ENCODE peak calls at places on chromosomes 11 and 22, in six cellular contexts. N, O, K, Y, T and A are unnamed samples.
A peak's percentile ranks its signal among the peaks of the same experiment; 100 is the strongest.

GRCh38 chr11:96141649-96142048 is 201.3 kb downstream of the MAML2 start:
- DNase-seq in N (no peak), K (no peak), Y (no peak), O (no peak), T (no peak), A (no peak)

GRCh38 chr22:45162531-45162930 is 1.2 kb upstream of the NUP50 start:
- DNase-seq in N (no peak), K (no peak), T (no peak), O (no peak), Y (no peak), A (no peak)

GRCh38 chr11:119634301-119634700 is 94.7 kb downstream of the NECTIN1 start:
- DNase-seq in K (no peak), Y (no peak), T (no peak), O (peak; percentile 55), N (no peak), A (no peak)

GRCh38 chr11:35727140-35727539 is 64.6 kb downstream of the TRIM44 start:
- DNase-seq in K (no peak), T (no peak), O (no peak), N (no peak), Y (no peak), A (no peak)

GRCh38 chr11:46658259-46658658 is 40.9 kb downstream of the ATG13 start:
- DNase-seq in N (peak; percentile 81), O (no peak), T (no peak), Y (no peak), K (no peak), A (no peak)

GRCh38 chr11:119029340-119030028 is 1.2 kb downstream of the SLC37A4 start:
- DNase-seq in T (no peak), N (no peak), Y (no peak), O (no peak), K (no peak), A (no peak)

GRCh38 chr11:9264381-9265210 is 554 bp downstream of the DENND5A start:
- DNase-seq in O (peak; percentile 89), K (peak; percentile 47), Y (peak; percentile 51), T (peak; percentile 56), N (peak; percentile 81), A (no peak)

GRCh38 chr22:25172153-25172552 is 27.5 kb upstream of the CRYBB3 start:
- DNase-seq in N (no peak), K (peak; percentile 30), Y (no peak), O (no peak), T (no peak), A (no peak)

GRCh38 chr22:29477919-29478318 is 2.1 kb upstream of the NEFH start:
- DNase-seq in Y (no peak), O (no peak), T (no peak), N (no peak), K (peak; percentile 32), A (no peak)

GRCh38 chr11:113603277-113604059 is 102.6 kb downstream of the TMPRSS5 start:
- DNase-seq in Y (no peak), K (no peak), N (no peak), O (no peak), T (no peak), A (no peak)

GRCh38 chr11:65580756-65581155 is 4.9 kb downstream of the EHBP1L1 start:
- DNase-seq in T (no peak), Y (no peak), O (no peak), K (no peak), N (no peak), A (no peak)

GRCh38 chr11:10373929-10374328 is 69.1 kb downstream of the ADM start:
- DNase-seq in T (no peak), O (no peak), K (no peak), Y (no peak), N (no peak), A (no peak)

GRCh38 chr22:19643448-19644313 is 70.6 kb upstream of the SEPTIN5 start:
- DNase-seq in T (no peak), K (no peak), Y (no peak), N (no peak), O (no peak), A (no peak)

GRCh38 chr11:123624974-123625373 is 29.4 kb downstream of the SCN3B start:
- DNase-seq in N (peak; percentile 52), K (no peak), Y (no peak), T (no peak), O (no peak), A (no peak)

GRCh38 chr11:58395581-58395980 is 11.1 kb downstream of the OR5B3 start:
- DNase-seq in Y (no peak), O (no peak), N (peak; percentile 71), K (no peak), T (no peak), A (no peak)

GRCh38 chr11:19963697-19964340 is 196.5 kb downstream of the DBX1 start:
- DNase-seq in Y (no peak), O (no peak), K (no peak), T (no peak), N (no peak), A (no peak)

DNA sequence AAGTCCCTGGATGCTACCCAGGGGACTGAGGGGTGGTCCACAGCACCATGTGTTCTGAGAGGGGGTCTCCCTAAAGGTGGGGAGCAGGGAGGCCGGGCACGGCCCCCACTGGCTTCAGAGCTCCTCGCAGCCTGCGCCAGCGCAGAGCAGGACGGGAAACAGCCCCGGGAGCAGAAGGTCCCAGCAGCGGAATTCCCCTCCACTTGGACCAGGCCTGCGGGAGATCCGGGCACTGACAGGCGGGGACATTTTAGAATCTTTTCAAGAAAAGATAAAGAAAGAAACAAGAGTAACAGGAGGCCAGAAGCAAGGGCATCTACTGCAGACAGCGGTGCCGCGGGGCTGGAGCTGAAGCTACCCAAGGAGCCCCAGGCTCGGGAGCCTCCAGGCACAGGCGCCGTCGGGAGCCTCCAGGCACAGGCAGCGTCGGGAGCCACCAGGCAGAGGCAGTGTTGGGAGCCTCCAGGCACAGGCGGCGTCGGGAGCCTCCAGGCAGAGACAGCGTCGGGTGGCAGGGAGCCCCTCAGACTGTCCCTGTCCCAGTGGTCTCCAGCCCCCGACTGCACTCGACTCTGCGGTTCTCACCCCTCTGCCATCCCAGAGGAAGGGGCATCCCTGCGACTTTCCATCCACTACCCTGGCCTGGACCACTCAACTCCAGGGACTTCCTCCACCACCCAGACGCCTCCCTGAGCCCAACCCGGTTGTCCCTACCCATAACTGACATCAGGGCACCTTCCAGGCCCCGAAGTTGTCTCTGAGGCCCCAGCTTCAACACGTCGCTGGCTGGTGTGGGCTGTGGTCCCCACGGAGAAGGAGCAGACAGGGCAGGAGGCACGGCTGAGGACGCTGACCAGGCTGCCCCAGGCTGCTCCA is 211.1 kb downstream of the BRD1 start:
- DNase-seq in K (no peak), N (no peak), T (no peak), O (peak; percentile 65), Y (no peak), A (no peak)
- H3K9me3 ChIP-seq in K (no peaks in the 10 kb centered on the region), N (peaks cover 47% of the 10 kb centered on the region), T (no peaks in the 10 kb centered on the region), O (no peaks in the 10 kb centered on the region), Y (peaks cover 7% of the 10 kb centered on the region), A (no peaks in the 10 kb centered on the region)

DNA sequence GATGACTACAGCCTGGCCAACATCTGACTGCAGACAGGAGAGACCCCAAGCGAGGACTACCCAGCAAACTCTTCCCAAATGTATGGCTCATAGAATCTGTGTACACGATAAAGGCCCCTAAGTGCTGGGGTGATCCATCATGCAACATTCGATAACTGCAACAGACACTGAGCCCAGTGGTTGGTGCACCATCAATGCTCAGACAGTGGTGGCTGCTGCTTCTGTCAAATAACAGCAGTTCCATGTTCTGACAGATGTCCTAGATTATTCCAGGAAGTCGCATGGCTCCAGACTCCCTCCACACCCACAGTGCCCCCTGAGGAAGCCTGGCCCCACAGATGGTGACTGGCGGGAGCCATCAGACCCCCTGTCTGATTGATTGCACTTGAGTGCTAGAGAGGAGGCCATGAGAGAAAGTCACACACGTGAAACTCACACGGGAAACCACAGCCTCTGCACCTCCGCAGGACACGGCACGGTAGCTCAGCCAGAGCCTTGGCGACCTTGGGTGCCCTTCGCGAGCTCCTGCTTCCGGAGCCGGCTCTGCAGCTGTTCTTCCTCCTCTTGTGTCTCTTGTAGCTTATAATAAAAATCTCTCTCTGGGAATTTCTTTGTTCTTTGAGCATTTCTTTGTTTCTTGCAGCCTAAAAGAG is 1156.0 kb downstream of the TBC1D22A start:
- DNase-seq in O (no peak), Y (no peak), T (no peak), K (no peak), N (no peak), A (no peak)
- H3K9me3 ChIP-seq in O (no peaks in the 10 kb centered on the region), Y (no peaks in the 10 kb centered on the region), T (no peaks in the 10 kb centered on the region), K (no peaks in the 10 kb centered on the region), N (peaks cover 61% of the 10 kb centered on the region), A (no peaks in the 10 kb centered on the region)

GRCh38 chr11:114618139-114618538 is 22.6 kb upstream of the NXPE4 start:
- DNase-seq in O (no peak), K (no peak), Y (no peak), T (no peak), N (no peak), A (no peak)

GRCh38 chr11:114614127-114614720 is 18.6 kb upstream of the NXPE4 start:
- DNase-seq in K (no peak), Y (no peak), N (no peak), T (no peak), O (no peak), A (no peak)

GRCh38 chr11:114617157-114618124 is 21.9 kb upstream of the NXPE4 start:
- DNase-seq in K (no peak), N (no peak), T (no peak), Y (no peak), O (no peak), A (no peak)

GRCh38 chr11:114616516-114616915 is 20.9 kb upstream of the NXPE4 start:
- DNase-seq in T (no peak), O (no peak), K (no peak), Y (no peak), N (no peak), A (no peak)

GRCh38 chr11:114615448-114616361 is 20.1 kb upstream of the NXPE4 start:
- DNase-seq in N (no peak), K (no peak), O (no peak), Y (no peak), T (no peak), A (no peak)
- H3K9me3 ChIP-seq in N (no peaks in the 10 kb centered on the region), K (no peaks in the 10 kb centered on the region), O (no peaks in the 10 kb centered on the region), Y (peaks cover 6% of the 10 kb centered on the region), T (peaks cover 13% of the 10 kb centered on the region), A (peaks cover 4% of the 10 kb centered on the region)

GRCh38 chr22:39135092-39135896 is 17.2 kb downstream of the CBX7 start:
- DNase-seq in K (peak; percentile 49), T (peak; percentile 72), Y (peak; percentile 52), N (no peak), O (peak; percentile 67), A (no peak)

GRCh38 chr22:39134366-39135091 is 18.0 kb downstream of the CBX7 start:
- DNase-seq in T (no peak), O (peak; percentile 67), Y (no peak), K (no peak), N (no peak), A (no peak)

GRCh38 chr22:39138357-39138997 is 14.0 kb downstream of the CBX7 start:
- DNase-seq in Y (no peak), T (no peak), K (no peak), O (peak; percentile 43), N (no peak), A (no peak)

GRCh38 chr22:39133871-39134270 is 18.6 kb downstream of the CBX7 start:
- DNase-seq in N (no peak), K (no peak), T (no peak), Y (no peak), O (peak; percentile 65), A (no peak)

DNA sequence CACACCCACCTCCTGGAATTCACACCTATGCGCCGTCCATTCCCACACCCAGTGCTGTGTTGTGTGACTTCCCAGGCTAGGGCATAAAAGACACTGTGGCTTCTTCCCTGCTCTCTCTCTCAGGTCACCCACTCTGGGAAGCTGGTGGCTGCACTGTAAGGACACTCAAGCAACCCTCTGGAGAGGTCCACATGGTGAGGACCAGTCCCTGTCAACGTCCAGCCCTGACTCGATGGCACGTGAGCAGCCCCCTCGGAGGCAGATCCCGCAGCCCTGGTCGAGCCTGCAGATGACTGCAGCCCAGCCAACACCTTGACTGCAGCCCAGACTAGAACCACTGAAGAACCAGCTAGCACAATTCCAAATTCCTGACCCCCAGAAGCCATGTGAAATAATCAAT is 16.2 kb downstream of the CBX7 start:
- DNase-seq in K (no peak), N (no peak), Y (no peak), O (peak; percentile 34), T (no peak), A (no peak)
- H3K9me3 ChIP-seq in K (no peaks in the 10 kb centered on the region), N (no peaks in the 10 kb centered on the region), Y (no peaks in the 10 kb centered on the region), O (no peaks in the 10 kb centered on the region), T (no peaks in the 10 kb centered on the region), A (no peaks in the 10 kb centered on the region)